ENCODE peak calls at places on chromosomes 4 and X, in seven cellular contexts. One of them, this sample, is unnamed.

GRCh38 chr4:83252782-83253405 is 31.7 kb downstream of the COQ2 start:
- DNase-seq in left lung: no peak
- DNase-seq in IMR-90: peak
- DNase-seq in A549: peak
- DNase-seq in fibroblast of pulmonary artery: peak
- DNase-seq in OCI-LY7: peak
- DNase-seq in right lobe of liver: no peak
- DNase-seq in this sample: peak

GRCh38 chrX:67555578-67556203 is 11.9 kb downstream of the AR start:
- DNase-seq in IMR-90: peak
- DNase-seq in A549: peak
- DNase-seq in left lung: no peak
- DNase-seq in fibroblast of pulmonary artery: peak
- DNase-seq in right lobe of liver: peak
- DNase-seq in OCI-LY7: peak
- DNase-seq in this sample: peak

GRCh38 chrX:86002076-86002896 is 45.1 kb downstream of the CHM start:
- DNase-seq in OCI-LY7: no peak
- DNase-seq in A549: peak
- DNase-seq in fibroblast of pulmonary artery: peak
- DNase-seq in right lobe of liver: no peak
- DNase-seq in IMR-90: peak
- DNase-seq in left lung: peak
- DNase-seq in this sample: peak

GRCh38 chr4:188934320-188934975 is 795.2 kb downstream of the TRIML1 start:
- DNase-seq in right lobe of liver: no peak
- DNase-seq in A549: peak
- DNase-seq in OCI-LY7: no peak
- DNase-seq in IMR-90: peak
- DNase-seq in left lung: no peak
- DNase-seq in fibroblast of pulmonary artery: peak
- DNase-seq in this sample: no peak

GRCh38 chrX:11159149-11159548 is 48.0 kb downstream of the HCCS start:
- DNase-seq in IMR-90: no peak
- DNase-seq in OCI-LY7: no peak
- DNase-seq in left lung: no peak
- DNase-seq in right lobe of liver: no peak
- DNase-seq in A549: no peak
- DNase-seq in fibroblast of pulmonary artery: no peak
- DNase-seq in this sample: no peak

GRCh38 chr4:1500966-1501753 is 94.9 kb upstream of the NKX1-1 start:
- DNase-seq in fibroblast of pulmonary artery: no peak
- DNase-seq in A549: no peak
- DNase-seq in OCI-LY7: no peak
- DNase-seq in right lobe of liver: peak
- DNase-seq in IMR-90: no peak
- DNase-seq in left lung: peak
- DNase-seq in this sample: no peak

GRCh38 chr4:155604718-155605601 is 61.7 kb upstream of the GUCY1A1 start:
- DNase-seq in OCI-LY7: no peak
- DNase-seq in A549: no peak
- DNase-seq in left lung: no peak
- DNase-seq in right lobe of liver: no peak
- DNase-seq in fibroblast of pulmonary artery: peak
- DNase-seq in IMR-90: peak
- DNase-seq in this sample: no peak

GRCh38 chr4:73866236-73866635 is 3.0 kb upstream of the CXCL1 start:
- DNase-seq in fibroblast of pulmonary artery: no peak
- DNase-seq in A549: no peak
- DNase-seq in IMR-90: no peak
- DNase-seq in OCI-LY7: no peak
- DNase-seq in left lung: no peak
- DNase-seq in right lobe of liver: no peak
- DNase-seq in this sample: no peak

GRCh38 chr4:10949039-10949728 is 264.6 kb upstream of the CLNK start:
- DNase-seq in left lung: no peak
- DNase-seq in fibroblast of pulmonary artery: no peak
- DNase-seq in right lobe of liver: no peak
- DNase-seq in IMR-90: no peak
- DNase-seq in OCI-LY7: no peak
- DNase-seq in A549: no peak
- DNase-seq in this sample: no peak

GRCh38 chr4:2823671-2824328 is 19.8 kb upstream of the ADD1 start:
- DNase-seq in A549: no peak
- DNase-seq in fibroblast of pulmonary artery: no peak
- DNase-seq in OCI-LY7: no peak
- DNase-seq in IMR-90: no peak
- DNase-seq in left lung: peak
- DNase-seq in right lobe of liver: peak
- DNase-seq in this sample: no peak

GRCh38 chr4:600166-600565 is 24.1 kb upstream of the TMEM271 start:
- DNase-seq in OCI-LY7: no peak
- DNase-seq in fibroblast of pulmonary artery: no peak
- DNase-seq in A549: no peak
- DNase-seq in right lobe of liver: peak
- DNase-seq in left lung: no peak
- DNase-seq in IMR-90: no peak
- DNase-seq in this sample: no peak

GRCh38 chrX:12360389-12360788 is 222.1 kb downstream of the FRMPD4 start:
- DNase-seq in right lobe of liver: no peak
- DNase-seq in OCI-LY7: no peak
- DNase-seq in left lung: no peak
- DNase-seq in IMR-90: peak
- DNase-seq in fibroblast of pulmonary artery: peak
- DNase-seq in A549: peak
- DNase-seq in this sample: no peak

GRCh38 chr4:3179126-3179706 is 69.7 kb upstream of the MSANTD1 start:
- DNase-seq in A549: no peak
- DNase-seq in left lung: no peak
- DNase-seq in right lobe of liver: peak
- DNase-seq in OCI-LY7: no peak
- DNase-seq in IMR-90: peak
- DNase-seq in fibroblast of pulmonary artery: no peak
- DNase-seq in this sample: no peak

GRCh38 chr4:12399781-12400180 is 971.1 kb upstream of the HS3ST1 start:
- DNase-seq in A549: no peak
- DNase-seq in OCI-LY7: no peak
- DNase-seq in fibroblast of pulmonary artery: peak
- DNase-seq in left lung: no peak
- DNase-seq in right lobe of liver: no peak
- DNase-seq in IMR-90: no peak
- DNase-seq in this sample: no peak

GRCh38 chr4:41963105-41963504 is 18.5 kb upstream of the DCAF4L1 start:
- DNase-seq in A549: no peak
- DNase-seq in OCI-LY7: peak
- DNase-seq in IMR-90: peak
- DNase-seq in fibroblast of pulmonary artery: peak
- DNase-seq in left lung: no peak
- DNase-seq in right lobe of liver: no peak
- DNase-seq in this sample: no peak

GRCh38 chr4:99853993-99854392 is 37.4 kb downstream of the DAPP1 start:
- DNase-seq in left lung: no peak
- DNase-seq in right lobe of liver: no peak
- DNase-seq in OCI-LY7: no peak
- DNase-seq in fibroblast of pulmonary artery: no peak
- DNase-seq in IMR-90: no peak
- DNase-seq in A549: no peak
- DNase-seq in this sample: no peak

GRCh38 chrX:153539171-153539978 is 21.9 kb downstream of the ATP2B3 start:
- DNase-seq in A549: peak
- DNase-seq in OCI-LY7: peak
- DNase-seq in fibroblast of pulmonary artery: peak
- DNase-seq in right lobe of liver: peak
- DNase-seq in IMR-90: peak
- DNase-seq in left lung: peak
- DNase-seq in this sample: peak

GRCh38 chr4:169202143-169202699 is 68.5 kb downstream of the SH3RF1 start:
- DNase-seq in A549: no peak
- DNase-seq in fibroblast of pulmonary artery: no peak
- DNase-seq in OCI-LY7: no peak
- DNase-seq in IMR-90: no peak
- DNase-seq in left lung: no peak
- DNase-seq in right lobe of liver: no peak
- DNase-seq in this sample: no peak
- H3K4me3 ChIP-seq in A549: no peak
- H3K4me3 ChIP-seq in fibroblast of pulmonary artery: no peak
- H3K4me3 ChIP-seq in OCI-LY7: no peak
- H3K4me3 ChIP-seq in IMR-90: no peak
- H3K4me3 ChIP-seq in left lung: no peak
- H3K4me3 ChIP-seq in right lobe of liver: no peak
- H3K4me3 ChIP-seq in this sample: no peak

GRCh38 chr4:24657768-24658617 is 73.6 kb upstream of the DHX15 start:
- DNase-seq in A549: peak
- DNase-seq in OCI-LY7: peak
- DNase-seq in left lung: no peak
- DNase-seq in right lobe of liver: peak
- DNase-seq in fibroblast of pulmonary artery: peak
- DNase-seq in IMR-90: peak
- DNase-seq in this sample: peak

GRCh38 chr4:24659241-24659961 is 75.0 kb upstream of the DHX15 start:
- DNase-seq in IMR-90: no peak
- DNase-seq in OCI-LY7: no peak
- DNase-seq in fibroblast of pulmonary artery: peak
- DNase-seq in A549: no peak
- DNase-seq in right lobe of liver: no peak
- DNase-seq in left lung: no peak
- DNase-seq in this sample: no peak

GRCh38 chr4:24664956-24665355 is 80.6 kb upstream of the DHX15 start:
- DNase-seq in OCI-LY7: no peak
- DNase-seq in fibroblast of pulmonary artery: peak
- DNase-seq in IMR-90: peak
- DNase-seq in left lung: no peak
- DNase-seq in right lobe of liver: no peak
- DNase-seq in A549: no peak
- DNase-seq in this sample: no peak

GRCh38 chr4:24666316-24666715 is 82.0 kb upstream of the DHX15 start:
- DNase-seq in left lung: no peak
- DNase-seq in right lobe of liver: no peak
- DNase-seq in fibroblast of pulmonary artery: no peak
- DNase-seq in IMR-90: no peak
- DNase-seq in OCI-LY7: no peak
- DNase-seq in A549: no peak
- DNase-seq in this sample: no peak

GRCh38 chr4:24662065-24662464 is 77.7 kb upstream of the DHX15 start:
- DNase-seq in IMR-90: no peak
- DNase-seq in A549: no peak
- DNase-seq in OCI-LY7: no peak
- DNase-seq in right lobe of liver: no peak
- DNase-seq in fibroblast of pulmonary artery: no peak
- DNase-seq in left lung: no peak
- DNase-seq in this sample: no peak
- H3K4me3 ChIP-seq in IMR-90: no peak
- H3K4me3 ChIP-seq in A549: no peak
- H3K4me3 ChIP-seq in OCI-LY7: no peak
- H3K4me3 ChIP-seq in right lobe of liver: no peak
- H3K4me3 ChIP-seq in fibroblast of pulmonary artery: no peak
- H3K4me3 ChIP-seq in left lung: no peak
- H3K4me3 ChIP-seq in this sample: no peak

GRCh38 chrX:101419489-101419888 is 11.5 kb downstream of the HNRNPH2 start:
- DNase-seq in left lung: no peak
- DNase-seq in fibroblast of pulmonary artery: no peak
- DNase-seq in IMR-90: no peak
- DNase-seq in A549: no peak
- DNase-seq in right lobe of liver: no peak
- DNase-seq in OCI-LY7: no peak
- DNase-seq in this sample: no peak
- H3K4me3 ChIP-seq in left lung: no peak
- H3K4me3 ChIP-seq in fibroblast of pulmonary artery: no peak
- H3K4me3 ChIP-seq in IMR-90: no peak
- H3K4me3 ChIP-seq in A549: no peak
- H3K4me3 ChIP-seq in right lobe of liver: no peak
- H3K4me3 ChIP-seq in OCI-LY7: no peak
- H3K4me3 ChIP-seq in this sample: no peak

DNA sequence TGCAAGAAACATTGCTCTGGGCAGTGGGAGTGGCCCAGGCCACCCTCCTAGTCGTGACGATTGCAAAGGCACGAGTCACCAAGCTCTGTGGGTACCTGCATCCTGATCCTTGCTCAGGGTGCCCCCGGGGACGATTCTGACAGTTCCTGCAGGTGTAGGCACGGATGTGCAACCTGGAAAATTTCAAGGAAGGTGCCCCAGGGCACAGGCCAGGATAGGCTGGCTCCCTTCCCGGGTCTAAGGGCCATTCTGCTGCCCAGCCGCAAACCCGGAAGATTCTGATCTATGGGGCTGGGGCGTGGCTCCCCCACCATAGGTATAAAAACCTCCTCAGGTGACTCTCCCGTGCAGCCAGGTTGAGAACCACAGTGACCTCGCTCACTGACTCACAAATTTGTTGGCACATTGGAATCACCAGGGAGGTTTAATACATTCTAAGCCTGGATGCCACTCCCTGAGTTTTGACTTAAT is 228.5 kb downstream of the PTTG2 start:
- DNase-seq in left lung: no peak
- DNase-seq in fibroblast of pulmonary artery: no peak
- DNase-seq in A549: no peak
- DNase-seq in IMR-90: no peak
- DNase-seq in OCI-LY7: no peak
- DNase-seq in right lobe of liver: no peak
- DNase-seq in this sample: no peak
- H3K4me3 ChIP-seq in left lung: no peak
- H3K4me3 ChIP-seq in fibroblast of pulmonary artery: no peak
- H3K4me3 ChIP-seq in A549: no peak
- H3K4me3 ChIP-seq in IMR-90: no peak
- H3K4me3 ChIP-seq in OCI-LY7: no peak
- H3K4me3 ChIP-seq in right lobe of liver: no peak
- H3K4me3 ChIP-seq in this sample: no peak

GRCh38 chr4:81355136-81355535 is 116.6 kb downstream of the RASGEF1B start:
- DNase-seq in IMR-90: no peak
- DNase-seq in right lobe of liver: no peak
- DNase-seq in left lung: no peak
- DNase-seq in A549: no peak
- DNase-seq in OCI-LY7: no peak
- DNase-seq in fibroblast of pulmonary artery: no peak
- DNase-seq in this sample: no peak

GRCh38 chr4:81360722-81361121 is 111.0 kb downstream of the RASGEF1B start:
- DNase-seq in IMR-90: peak
- DNase-seq in right lobe of liver: no peak
- DNase-seq in A549: no peak
- DNase-seq in left lung: no peak
- DNase-seq in fibroblast of pulmonary artery: no peak
- DNase-seq in OCI-LY7: no peak
- DNase-seq in this sample: no peak

GRCh38 chr4:81353861-81354260 is 117.8 kb downstream of the RASGEF1B start:
- DNase-seq in OCI-LY7: no peak
- DNase-seq in left lung: no peak
- DNase-seq in fibroblast of pulmonary artery: no peak
- DNase-seq in IMR-90: peak
- DNase-seq in A549: no peak
- DNase-seq in right lobe of liver: no peak
- DNase-seq in this sample: no peak

GRCh38 chr4:81359207-81359606 is 112.5 kb downstream of the RASGEF1B start:
- DNase-seq in IMR-90: peak
- DNase-seq in A549: no peak
- DNase-seq in right lobe of liver: no peak
- DNase-seq in OCI-LY7: no peak
- DNase-seq in left lung: no peak
- DNase-seq in fibroblast of pulmonary artery: no peak
- DNase-seq in this sample: no peak

GRCh38 chr4:81358173-81358572 is 113.5 kb downstream of the RASGEF1B start:
- DNase-seq in right lobe of liver: no peak
- DNase-seq in A549: no peak
- DNase-seq in left lung: no peak
- DNase-seq in OCI-LY7: no peak
- DNase-seq in fibroblast of pulmonary artery: no peak
- DNase-seq in IMR-90: no peak
- DNase-seq in this sample: no peak
- H3K4me3 ChIP-seq in right lobe of liver: no peak
- H3K4me3 ChIP-seq in A549: no peak
- H3K4me3 ChIP-seq in left lung: no peak
- H3K4me3 ChIP-seq in OCI-LY7: no peak
- H3K4me3 ChIP-seq in fibroblast of pulmonary artery: no peak
- H3K4me3 ChIP-seq in IMR-90: no peak
- H3K4me3 ChIP-seq in this sample: no peak